ENCODE peak calls at places on chromosomes 6 and 20, in six cellular contexts. O is fibroblast of mammary gland, L is HAP-1, M is PC-9, W is astrocyte of the spinal cord, G is pancreas. X is an unnamed sample.

GRCh38 chr6:110529355-110529754 is 52.9 kb upstream of the SLC22A16 start:
- DNase-seq in M (peak), O (peak), G (no peak), W (peak), L (no peak), X (peak)

GRCh38 chr20:48394415-48395081 is 433.3 kb downstream of the PREX1 start:
- DNase-seq in O (no peak), G (no peak), M (no peak), L (no peak), W (no peak), X (no peak)

GRCh38 chr20:36825374-36826104 is 50.4 kb upstream of the TLDC2 start:
- DNase-seq in M (no peak), W (no peak), G (no peak), O (no peak), L (no peak), X (no peak)

GRCh38 chr20:10286356-10286755 is 67.7 kb downstream of the SNAP25 start:
- DNase-seq in L (no peak), W (no peak), O (no peak), G (no peak), M (no peak), X (no peak)

GRCh38 chr6:25665455-25665854 is 13.4 kb downstream of the SCGN start:
- DNase-seq in W (no peak), O (no peak), M (no peak), G (no peak), L (no peak), X (no peak)

GRCh38 chr6:75422024-75422639 is 71.5 kb downstream of the FILIP1 start:
- DNase-seq in M (no peak), L (no peak), O (peak), G (no peak), W (no peak), X (no peak)

GRCh38 chr20:63050406-63050805 is 43.6 kb upstream of the BHLHE23 start:
- DNase-seq in G (no peak), M (no peak), O (no peak), L (no peak), W (no peak), X (no peak)

GRCh38 chr6:168100803-168101095 is 21.7 kb upstream of the FRMD1 start:
- DNase-seq in W (no peak), O (no peak), L (no peak), M (no peak), G (no peak), X (no peak)

GRCh38 chr6:156416392-156416791 is 360.8 kb upstream of the ARID1B start:
- DNase-seq in L (no peak), O (no peak), G (no peak), M (no peak), W (no peak), X (no peak)

GRCh38 chr20:7152071-7152470 is 384.6 kb downstream of the BMP2 start:
- DNase-seq in W (peak), L (no peak), G (no peak), O (no peak), M (no peak), X (no peak)

GRCh38 chr6:127177030-127177928 is 58.8 kb downstream of the RSPO3 start:
- DNase-seq in L (no peak), W (peak), O (peak), G (no peak), M (peak), X (peak)

GRCh38 chr6:11396860-11397259 is 140.7 kb upstream of the TMEM170B start:
- DNase-seq in L (no peak), W (no peak), O (no peak), G (no peak), M (no peak), X (no peak)

GRCh38 chr6:73309534-73309783 is 44.6 kb downstream of the DPPA5 start:
- DNase-seq in L (peak), G (no peak), O (no peak), M (no peak), W (no peak), X (no peak)

GRCh38 chr20:24732599-24732998 is 216.5 kb upstream of the CST7 start:
- DNase-seq in W (no peak), O (no peak), G (no peak), M (no peak), L (no peak), X (no peak)

GRCh38 chr6:7203939-7204338 is 96.2 kb downstream of the RREB1 start:
- DNase-seq in G (no peak), L (no peak), W (no peak), O (no peak), M (no peak), X (no peak)

GRCh38 chr6:160055378-160055777 is 66.2 kb upstream of the SLC22A1 start:
- DNase-seq in O (no peak), M (no peak), G (no peak), L (no peak), W (no peak), X (no peak)

GRCh38 chr20:12829121-12829520 is 179.7 kb upstream of the SPTLC3 start:
- DNase-seq in L (no peak), W (no peak), O (no peak), M (no peak), G (no peak), X (no peak)

GRCh38 chr6:15901141-15902115 is 227.5 kb upstream of the MYLIP start:
- DNase-seq in G (no peak), O (no peak), M (no peak), W (no peak), L (no peak), X (no peak)

GRCh38 chr20:50120935-50121693 is 8.2 kb upstream of the UBE2V1 start:
- DNase-seq in M (peak), G (peak), W (peak), O (peak), L (no peak), X (peak)

GRCh38 chr6:38436726-38437465 is 202.8 kb downstream of the BTBD9 start:
- DNase-seq in O (peak), W (peak), G (no peak), M (peak), L (no peak), X (peak)

GRCh38 chr6:55594442-55594841 is 15.4 kb upstream of the HMGCLL1 start:
- DNase-seq in W (no peak), M (no peak), L (no peak), O (no peak), G (no peak), X (no peak)

GRCh38 chr6:11596640-11597237 is 59.2 kb downstream of the TMEM170B start:
- DNase-seq in G (no peak), O (no peak), M (no peak), W (no peak), L (no peak), X (no peak)

GRCh38 chr6:149480502-149481280 is 4.1 kb downstream of the ZC3H12D start:
- DNase-seq in M (no peak), L (no peak), G (no peak), O (no peak), W (no peak), X (no peak)

GRCh38 chr20:33915726-33916331 is 77.9 kb upstream of the RALY start:
- DNase-seq in G (peak), O (no peak), L (no peak), M (no peak), W (no peak), X (no peak)

DNA sequence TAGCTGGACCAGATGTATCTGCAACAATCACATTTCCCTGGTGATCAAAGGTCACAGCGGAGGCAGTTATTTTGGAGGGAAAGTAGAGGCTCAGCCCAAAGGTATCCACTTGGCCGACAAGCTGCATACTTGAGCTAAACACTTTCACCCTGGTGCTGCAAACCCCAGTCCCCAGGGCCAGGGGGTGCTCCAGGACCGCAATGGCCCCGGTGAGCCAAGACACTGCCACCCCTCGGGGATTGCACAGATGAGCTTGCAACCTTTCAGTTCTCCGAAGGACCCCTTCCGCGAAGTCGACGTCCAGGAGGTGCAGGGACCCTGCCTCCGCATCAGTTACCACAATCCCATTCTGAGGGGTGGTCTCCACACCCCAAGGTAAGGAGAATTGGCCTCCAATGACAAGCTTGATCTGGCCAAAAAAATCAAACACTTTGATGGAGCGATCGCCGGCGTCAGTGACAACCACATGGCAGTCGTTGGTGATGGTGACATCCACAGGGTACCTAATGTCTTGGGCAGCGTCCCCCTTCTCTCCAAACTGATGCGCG is 823 bp downstream of the NHLRC1 start:
- DNase-seq in G (no peak), L (no peak), M (no peak), W (no peak), O (no peak), X (no peak)
- H3K4me3 ChIP-seq in G (no peak), L (no peak), M (no peak), W (peak), O (no peak), X (peak)

GRCh38 chr6:34154668-34155447 is 9.0 kb upstream of the GRM4 start:
- DNase-seq in M (no peak), L (peak), O (peak), G (peak), W (peak), X (no peak)
- H3K4me3 ChIP-seq in M (peak), L (peak), O (no peak), G (no peak), W (no peak), X (peak)

GRCh38 chr6:22568854-22569253 is 512 bp upstream of the HDGFL1 start:
- DNase-seq in W (no peak), G (no peak), M (no peak), L (no peak), O (no peak), X (no peak)
- H3K4me3 ChIP-seq in W (no peak), G (no peak), M (no peak), L (no peak), O (no peak), X (no peak)

DNA sequence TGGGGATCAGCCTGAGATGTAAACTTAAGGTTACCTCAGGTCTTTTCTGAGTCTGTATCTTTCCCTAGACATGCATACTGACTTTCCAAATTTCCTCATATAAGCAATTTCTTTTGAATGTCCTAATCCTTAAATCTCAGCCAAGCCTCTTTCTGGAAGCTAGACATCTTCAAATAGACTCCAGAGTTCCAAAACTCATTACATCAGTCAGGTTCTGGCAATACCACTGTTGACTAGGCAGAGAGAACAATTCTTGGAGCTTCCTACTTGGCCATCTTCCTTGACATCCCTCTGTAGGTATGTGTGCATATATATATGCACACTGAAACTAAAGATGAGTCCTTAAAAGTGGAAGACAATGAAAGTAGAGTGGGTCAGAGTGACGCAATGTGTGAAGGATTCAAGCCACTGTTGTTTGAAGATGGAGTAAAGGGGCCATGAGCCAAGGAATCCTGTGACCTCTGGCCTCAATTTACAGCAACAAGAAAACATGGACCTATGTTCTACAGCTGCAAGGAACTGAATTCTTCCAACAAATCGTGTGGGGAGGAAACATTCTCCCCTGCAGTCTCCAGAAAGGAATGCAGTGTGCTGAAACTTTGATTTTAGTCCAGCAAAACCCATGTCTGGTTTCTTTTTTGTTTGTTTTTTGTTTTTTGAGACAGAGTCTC is 18.7 kb upstream of the DUSP22 start:
- DNase-seq in M (no peak), W (peak), L (no peak), G (no peak), O (peak), X (peak)
- H3K4me3 ChIP-seq in M (no peak), W (no peak), L (no peak), G (no peak), O (no peak), X (no peak)

DNA sequence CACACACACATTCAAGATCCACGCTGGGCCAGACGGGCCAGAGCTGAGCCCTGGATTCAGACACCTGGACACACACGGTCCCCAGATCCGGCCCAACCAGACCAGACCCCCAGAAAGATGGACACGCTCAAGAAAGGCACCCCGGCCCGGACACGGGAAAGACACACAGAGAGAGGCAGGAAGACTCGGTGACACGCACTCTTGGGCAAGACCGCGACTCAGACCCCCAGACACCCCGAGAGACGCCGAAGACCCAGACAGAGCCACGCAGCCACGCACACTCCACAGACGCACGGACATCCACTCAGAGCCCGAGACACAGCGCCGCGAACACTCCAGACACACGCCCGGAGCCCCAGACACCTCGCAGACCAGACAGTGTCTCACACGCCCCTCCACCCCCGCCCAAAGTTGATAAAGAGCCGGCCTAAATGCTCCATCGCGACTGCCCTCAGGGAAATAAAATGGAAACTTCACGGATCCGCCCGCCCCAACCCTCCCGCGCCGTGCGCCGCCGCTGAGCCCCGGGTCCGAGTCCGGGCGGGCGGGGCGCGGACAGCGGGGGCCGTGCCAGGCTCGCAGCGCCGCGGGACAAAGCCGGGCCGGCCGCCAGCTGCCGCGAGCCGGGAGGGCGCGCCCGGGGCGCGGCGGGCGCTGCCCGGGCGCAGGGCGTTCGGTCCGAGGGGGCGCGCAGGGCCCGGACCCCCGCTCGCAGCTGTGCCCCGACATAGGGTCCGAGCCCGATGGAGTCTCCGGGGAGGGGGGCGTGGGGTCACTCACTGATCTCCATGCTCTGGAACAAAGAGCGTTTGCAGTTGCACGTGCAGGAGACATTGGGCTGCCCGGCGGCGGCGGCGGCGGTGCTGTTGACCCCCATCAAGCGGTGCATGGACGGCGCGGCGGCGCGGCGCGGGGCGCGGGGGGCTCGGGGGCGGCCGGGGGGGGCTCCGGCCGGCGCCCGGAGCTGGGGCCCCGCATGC is 831 bp downstream of the PMEPA1 start:
- DNase-seq in W (no peak), M (no peak), L (no peak), G (peak), O (no peak), X (no peak)
- H3K4me3 ChIP-seq in W (peak), M (peak), L (peak), G (peak), O (peak), X (peak)

GRCh38 chr6:14107000-14107399 is 10.6 kb upstream of the CD83 start:
- DNase-seq in M (no peak), O (no peak), W (no peak), G (no peak), L (no peak), X (no peak)

GRCh38 chr6:14108571-14109410 is 8.8 kb upstream of the CD83 start:
- DNase-seq in M (no peak), W (no peak), G (no peak), L (no peak), O (no peak), X (no peak)

GRCh38 chr6:14105547-14105946 is 12.0 kb upstream of the CD83 start:
- DNase-seq in L (no peak), M (no peak), O (no peak), W (no peak), G (no peak), X (no peak)

GRCh38 chr6:14110001-14110818 is 7.4 kb upstream of the CD83 start:
- DNase-seq in L (no peak), O (no peak), G (no peak), M (no peak), W (no peak), X (no peak)

DNA sequence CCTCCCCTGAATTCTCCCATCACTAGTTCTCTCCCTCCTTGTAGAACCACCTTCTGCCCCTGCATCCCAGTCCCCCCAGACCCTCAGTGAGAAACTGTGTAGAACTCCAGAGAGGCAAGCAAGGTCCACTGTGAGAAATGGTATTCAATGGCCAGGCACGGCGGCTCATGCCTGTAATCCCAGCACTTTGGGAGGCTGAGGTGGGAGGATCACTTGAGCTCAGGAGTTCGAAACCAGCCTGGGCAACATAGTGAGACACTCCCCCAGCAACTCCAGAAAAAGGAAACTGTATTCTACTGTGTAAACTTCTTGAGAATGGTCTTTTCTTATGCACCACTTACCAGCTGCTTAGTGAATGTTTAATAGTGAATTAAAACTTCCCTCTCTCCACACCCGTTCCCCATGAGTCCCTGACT is 8.2 kb upstream of the CD83 start:
- DNase-seq in G (no peak), O (no peak), M (no peak), W (no peak), L (no peak), X (no peak)
- H3K4me3 ChIP-seq in G (no peak), O (no peak), M (no peak), W (no peak), L (no peak), X (no peak)

DNA sequence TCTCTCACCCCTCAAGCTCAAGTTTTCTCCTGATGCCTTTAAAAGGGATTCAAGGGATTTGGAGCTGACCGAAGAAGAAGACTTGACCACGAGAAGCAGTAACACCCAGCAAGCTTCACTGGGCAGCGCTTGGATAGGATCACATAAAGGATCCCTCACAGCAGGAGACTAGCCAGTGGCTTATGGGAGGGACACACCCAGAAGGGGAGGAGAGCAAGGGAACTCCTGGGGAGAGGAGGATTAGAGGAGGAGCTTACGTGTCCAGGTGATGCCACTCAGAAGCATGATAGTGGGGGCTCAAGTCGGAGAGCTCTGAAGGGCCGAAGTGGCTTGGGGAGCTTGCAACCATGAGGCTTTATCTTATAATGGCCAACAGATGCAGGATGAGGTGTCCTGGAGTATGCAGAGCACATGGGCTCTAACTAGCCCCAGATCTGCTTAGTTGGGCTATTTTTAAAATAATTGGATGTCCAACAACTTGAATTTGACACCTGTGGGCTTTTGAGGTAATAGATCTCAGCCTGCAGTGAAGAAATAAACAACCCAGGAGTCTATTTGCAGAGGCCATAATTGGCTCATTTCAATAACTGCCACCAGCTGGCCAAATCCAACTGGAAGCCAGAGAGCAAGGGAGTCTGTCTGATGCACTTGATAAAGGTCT is 137.9 kb upstream of the EXOC2 start:
- DNase-seq in O (no peak), M (no peak), G (no peak), L (no peak), W (no peak), X (no peak)
- H3K4me3 ChIP-seq in O (no peak), M (no peak), G (no peak), L (no peak), W (no peak), X (no peak)

X was measured in skeletal muscle cell.